ENCODE peak calls at places on chromosomes 3 and 15, in eight cellular contexts. R is Kasumi-1; K is activated CD8-positive, alpha-beta T cell treated with anti-CD3 and anti-CD28 coated beads, Interleukin-2, amount 10 ng/mL, durations not matched to agents 7 days and 5 days; X is HT1080; L is fibroblast of pulmonary artery; D is T-helper 22 cell; W is T-helper 1 cell; O is COR-L47. U is an unnamed sample.

GRCh38 chr3:98038241-98038640 is 3.1 kb upstream of the GABRR3 start:
- DNase-seq in K (no peak), D (no peak), L (peak), R (no peak), O (no peak), X (no peak), W (no peak), U (no peak)

GRCh38 chr3:160448845-160449659 is 534 bp downstream of the TRIM59 start:
- DNase-seq in O (no peak), K (peak), X (no peak), W (no peak), D (no peak), L (peak), R (peak), U (peak)

GRCh38 chr3:169772530-169772950 is 656 bp upstream of the MYNN start:
- DNase-seq in L (peak), X (peak), R (peak), K (no peak), W (peak), O (peak), D (peak), U (peak)

GRCh38 chr3:181794036-181794790 is 82.5 kb downstream of the SOX2 start:
- DNase-seq in O (no peak), K (no peak), D (no peak), W (no peak), L (no peak), R (no peak), X (no peak), U (no peak)

GRCh38 chr15:23860290-23860751 is 173.2 kb upstream of the NDN start:
- DNase-seq in R (no peak), W (no peak), L (no peak), X (no peak), D (no peak), O (no peak), K (no peak), U (no peak)

GRCh38 chr3:55897573-55898224 is 410.6 kb upstream of the WNT5A start:
- DNase-seq in X (peak), O (no peak), W (no peak), K (no peak), R (no peak), L (no peak), D (no peak), U (no peak)

GRCh38 chr3:36058404-36059035 is 321.8 kb upstream of the STAC start:
- DNase-seq in X (no peak), L (no peak), O (no peak), K (no peak), W (no peak), R (no peak), D (no peak), U (no peak)

GRCh38 chr15:74252291-74253080 is 16.4 kb downstream of the CCDC33 start:
- DNase-seq in L (peak), K (no peak), O (no peak), R (no peak), W (no peak), X (peak), D (no peak), U (no peak)

GRCh38 chr3:29705906-29706507 is 425.1 kb downstream of the RBMS3 start:
- DNase-seq in R (no peak), O (peak), X (no peak), D (no peak), L (no peak), K (no peak), W (no peak), U (no peak)

GRCh38 chr15:56930663-56931313 is 12.3 kb downstream of the TCF12 start:
- DNase-seq in D (no peak), K (no peak), W (no peak), X (no peak), L (no peak), O (no peak), R (no peak), U (no peak)

GRCh38 chr15:90227816-90228772 is 5.6 kb downstream of the CIB1 start:
- DNase-seq in D (no peak), R (no peak), O (no peak), K (no peak), X (no peak), L (no peak), W (no peak), U (no peak)

GRCh38 chr15:65132841-65133549 is 613 bp downstream of the PDCD7 start:
- DNase-seq in X (peak), L (peak), W (no peak), R (peak), D (no peak), K (peak), O (peak), U (peak)

GRCh38 chr3:112498916-112499315 is 356 bp downstream of the BTLA start:
- DNase-seq in O (no peak), W (no peak), D (no peak), L (no peak), K (no peak), R (no peak), X (no peak), U (no peak)

GRCh38 chr3:64972793-64973192 is 285.0 kb upstream of the ADAMTS9 start:
- DNase-seq in X (peak), O (no peak), K (no peak), L (no peak), D (no peak), W (no peak), R (peak), U (no peak)

GRCh38 chr3:18135083-18135814 is 289.9 kb downstream of the SATB1 start:
- DNase-seq in D (no peak), K (no peak), W (no peak), O (no peak), X (no peak), R (no peak), L (peak), U (no peak)

GRCh38 chr3:4822568-4822967 is 156.7 kb upstream of the BHLHE40 start:
- DNase-seq in O (no peak), W (no peak), D (no peak), X (no peak), K (no peak), L (no peak), R (no peak), U (no peak)

GRCh38 chr15:63048986-63049665 is 6.6 kb downstream of the TPM1 start:
- DNase-seq in O (peak), D (no peak), R (peak), X (peak), W (no peak), K (peak), L (peak), U (peak)

GRCh38 chr15:81336568-81336967 is 12.6 kb upstream of the STARD5 start:
- DNase-seq in L (peak), W (no peak), D (no peak), X (peak), O (no peak), K (peak), R (peak), U (peak)

GRCh38 chr3:115709931-115710330 is 86.6 kb downstream of the GAP43 start:
- DNase-seq in X (no peak), R (no peak), O (no peak), L (peak), K (no peak), W (no peak), D (no peak), U (no peak)

GRCh38 chr3:32334675-32335074 is 57.0 kb upstream of the CMTM7 start:
- DNase-seq in K (peak), R (no peak), X (peak), D (no peak), O (no peak), L (no peak), W (no peak), U (peak)

GRCh38 chr15:57505949-57506391 is 85.7 kb upstream of the MYZAP start:
- DNase-seq in L (peak), O (no peak), D (no peak), K (peak), X (peak), R (no peak), W (no peak), U (no peak)

GRCh38 chr15:87639305-87640011 is 617.1 kb downstream of the NTRK3 start:
- DNase-seq in R (no peak), L (peak), W (no peak), K (no peak), D (no peak), O (no peak), X (peak), U (no peak)

U was measured in effector memory CD8-positive, alpha-beta T cell.